ENCODE peak calls at places on chromosomes 7 and 10, in five cellular contexts. T is stimulated activated CD8-positive, alpha-beta memory T cell treated with anti-CD3 and anti-CD28 coated beads, Interleukin-2, amount 100 ng/mL, for 48 hours; A is GM12892; C is T-helper 22 cell; H is sciatic nerve. D is an unnamed sample.

GRCh38 chr7:47501406-47501805 is 80.5 kb downstream of the TNS3 start:
- DNase-seq in C (no peak), H (no peak), A (no peak), T (no peak), D (no peak)

GRCh38 chr10:22133640-22134624 is 83.9 kb downstream of the EBLN1 start:
- DNase-seq in A (no peak), H (no peak), T (no peak), C (no peak), D (peak; percentile 31)

GRCh38 chr7:156209087-156209486 is 396.8 kb upstream of the SHH start:
- DNase-seq in H (no peak), T (no peak), C (no peak), A (no peak), D (no peak)

GRCh38 chr7:101586078-101586941 is 42.8 kb downstream of the MYL10 start:
- DNase-seq in C (no peak), A (no peak), T (no peak), H (peak; percentile 34), D (no peak)

GRCh38 chr7:81776159-81776558 is 6.3 kb upstream of the HGF start:
- DNase-seq in C (no peak), T (no peak), H (no peak), A (no peak), D (no peak)

GRCh38 chr7:129569326-129569725 is 42.2 kb upstream of the NRF1 start:
- DNase-seq in C (no peak), H (no peak), T (no peak), A (no peak), D (no peak)

GRCh38 chr7:69934475-69934903 is 336.2 kb downstream of the AUTS2 start:
- DNase-seq in H (no peak), C (no peak), A (no peak), T (no peak), D (no peak)

GRCh38 chr7:130363156-130363847 is 17.0 kb upstream of the CPA1 start:
- DNase-seq in A (no peak), H (peak; percentile 48), T (peak; percentile 54), C (no peak), D (no peak)

GRCh38 chr10:74988787-74989574 is 122.5 kb upstream of the SAMD8 start:
- DNase-seq in H (no peak), C (no peak), A (no peak), T (no peak), D (no peak)

GRCh38 chr10:71708301-71708703 is 11.3 kb downstream of the C10orf105 start:
- DNase-seq in T (peak; percentile 58), H (peak; percentile 83), C (no peak), A (peak; percentile 68), D (peak; percentile 78)

GRCh38 chr7:95527033-95527775 is 41.5 kb downstream of the ASB4 start:
- DNase-seq in A (no peak), T (no peak), H (peak; percentile 64), C (no peak), D (peak; percentile 17)

GRCh38 chr7:3683886-3684539 is 383.0 kb downstream of the SDK1 start:
- DNase-seq in H (no peak), C (no peak), T (no peak), A (no peak), D (no peak)

GRCh38 chr7:95209778-95210177 is 114.6 kb downstream of the PON1 start:
- DNase-seq in A (no peak), C (no peak), T (no peak), H (no peak), D (no peak)

GRCh38 chr10:25758041-25758457 is 176.0 kb upstream of the MYO3A start:
- DNase-seq in A (no peak), H (no peak), C (no peak), T (no peak), D (peak; percentile 8)

GRCh38 chr10:97771055-97771811 is 566 bp downstream of the SFRP5 start:
- DNase-seq in T (no peak), H (no peak), C (no peak), A (no peak), D (peak; percentile 54)

GRCh38 chr10:113493195-113493594 is 59.7 kb upstream of the HABP2 start:
- DNase-seq in C (no peak), H (no peak), A (no peak), T (no peak), D (no peak)

GRCh38 chr10:64036306-64036930 is 515.2 kb downstream of the REEP3 start:
- DNase-seq in H (no peak), C (no peak), A (no peak), T (no peak), D (no peak)

GRCh38 chr10:75356484-75356883 is 45.1 kb downstream of the ZNF503 start:
- DNase-seq in T (no peak), A (no peak), C (no peak), H (no peak), D (no peak)

GRCh38 chr7:2477447-2478386 is 1.5 kb upstream of the GRIFIN start:
- DNase-seq in T (peak; percentile 55), H (peak; percentile 78), C (no peak), A (peak; percentile 75), D (peak; percentile 81)

GRCh38 chr7:22733761-22734160 is 6.8 kb downstream of the IL6 start:
- DNase-seq in A (no peak), C (no peak), T (no peak), H (no peak), D (no peak)

GRCh38 chr7:117781707-117782106 is 91.5 kb downstream of the CTTNBP2 start:
- DNase-seq in H (no peak), T (no peak), A (no peak), C (no peak), D (no peak)

GRCh38 chr10:132517951-132518521 is 19.6 kb upstream of the INPP5A start:
- DNase-seq in A (no peak), H (peak; percentile 65), C (no peak), T (no peak), D (no peak)

GRCh38 chr10:11687357-11687771 is 54.8 kb upstream of the ECHDC3 start:
- DNase-seq in A (no peak), C (no peak), T (no peak), H (no peak), D (no peak)

GRCh38 chr10:44020322-44021111 is 364.4 kb downstream of the CXCL12 start:
- DNase-seq in C (no peak), T (no peak), A (no peak), H (no peak), D (no peak)

GRCh38 chr7:128352138-128352537 is 8.4 kb upstream of the RBM28 start:
- DNase-seq in H (peak; percentile 70), T (no peak), C (no peak), A (no peak), D (no peak)

GRCh38 chr7:1357601-1358271 is 101.5 kb downstream of the MICALL2 start:
- DNase-seq in C (no peak), T (no peak), H (no peak), A (no peak), D (no peak)

GRCh38 chr10:122078965-122079401 is 90.0 kb downstream of the TACC2 start:
- DNase-seq in C (no peak), H (no peak), A (no peak), T (no peak), D (no peak)

D was measured in GM12891.